ENCODE peak calls at places on chromosomes 2 and 18, in four cellular contexts. One of them, this sample, is unnamed.

GRCh38 chr18:58041633-58042032 is 2.4 kb upstream of the NEDD4L start:
- DNase-seq in fibroblast of pulmonary artery: no peak
- DNase-seq in breast epithelium: no peak
- DNase-seq in cardiac muscle cell: peak; percentile 24
- DNase-seq in this sample: no peak

GRCh38 chr18:28189400-28190239 is 12.7 kb upstream of the CDH2 start:
- DNase-seq in cardiac muscle cell: peak; percentile 88
- DNase-seq in breast epithelium: no peak
- DNase-seq in fibroblast of pulmonary artery: peak; percentile 87
- DNase-seq in this sample: peak; percentile 78

GRCh38 chr2:28678175-28678855 is 73.3 kb upstream of the PPP1CB start:
- DNase-seq in fibroblast of pulmonary artery: no peak
- DNase-seq in breast epithelium: peak; percentile 56
- DNase-seq in cardiac muscle cell: no peak
- DNase-seq in this sample: no peak

GRCh38 chr2:170202437-170202836 is 24.5 kb downstream of the MYO3B start:
- DNase-seq in cardiac muscle cell: no peak
- DNase-seq in fibroblast of pulmonary artery: no peak
- DNase-seq in breast epithelium: no peak
- DNase-seq in this sample: no peak

GRCh38 chr18:80196528-80197320 is 50.6 kb downstream of the PARD6G start:
- DNase-seq in cardiac muscle cell: peak; percentile 42
- DNase-seq in breast epithelium: no peak
- DNase-seq in fibroblast of pulmonary artery: peak; percentile 18
- DNase-seq in this sample: peak; percentile 75

GRCh38 chr2:229081411-229081810 is 189.7 kb downstream of the PID1 start:
- DNase-seq in cardiac muscle cell: no peak
- DNase-seq in breast epithelium: no peak
- DNase-seq in fibroblast of pulmonary artery: no peak
- DNase-seq in this sample: no peak

GRCh38 chr18:40197711-40198110 is 1757.3 kb upstream of the PIK3C3 start:
- DNase-seq in cardiac muscle cell: no peak
- DNase-seq in fibroblast of pulmonary artery: no peak
- DNase-seq in breast epithelium: no peak
- DNase-seq in this sample: no peak

GRCh38 chr2:198045227-198045626 is 240.8 kb downstream of the PLCL1 start:
- DNase-seq in breast epithelium: no peak
- DNase-seq in cardiac muscle cell: no peak
- DNase-seq in fibroblast of pulmonary artery: no peak
- DNase-seq in this sample: no peak

GRCh38 chr2:216236486-216236885 is 127.3 kb downstream of the XRCC5 start:
- DNase-seq in fibroblast of pulmonary artery: no peak
- DNase-seq in breast epithelium: no peak
- DNase-seq in cardiac muscle cell: no peak
- DNase-seq in this sample: no peak

GRCh38 chr2:151669585-151670081 is 64.6 kb downstream of the NEB start:
- DNase-seq in cardiac muscle cell: peak; percentile 12
- DNase-seq in fibroblast of pulmonary artery: peak; percentile 5
- DNase-seq in breast epithelium: no peak
- DNase-seq in this sample: peak; percentile 54

GRCh38 chr18:69996951-69997798 is 49.5 kb upstream of the CD226 start:
- DNase-seq in breast epithelium: no peak
- DNase-seq in fibroblast of pulmonary artery: no peak
- DNase-seq in cardiac muscle cell: no peak
- DNase-seq in this sample: no peak

GRCh38 chr18:25225152-25225551 is 126.8 kb downstream of the ZNF521 start:
- DNase-seq in cardiac muscle cell: no peak
- DNase-seq in breast epithelium: no peak
- DNase-seq in fibroblast of pulmonary artery: no peak
- DNase-seq in this sample: no peak

GRCh38 chr2:162118166-162119031 is 33.6 kb downstream of the GCG start:
- DNase-seq in cardiac muscle cell: peak; percentile 64
- DNase-seq in fibroblast of pulmonary artery: peak; percentile 60
- DNase-seq in breast epithelium: no peak
- DNase-seq in this sample: peak; percentile 90

GRCh38 chr18:34957864-34958259 is 83.4 kb upstream of the MAPRE2 start:
- DNase-seq in cardiac muscle cell: no peak
- DNase-seq in fibroblast of pulmonary artery: no peak
- DNase-seq in breast epithelium: no peak
- DNase-seq in this sample: no peak

GRCh38 chr2:227390468-227391256 is 2.9 kb upstream of the SCYGR1 start:
- DNase-seq in cardiac muscle cell: no peak
- DNase-seq in fibroblast of pulmonary artery: no peak
- DNase-seq in breast epithelium: no peak
- DNase-seq in this sample: no peak

GRCh38 chr2:108971661-108972566 is 17.1 kb downstream of the EDAR start:
- DNase-seq in fibroblast of pulmonary artery: no peak
- DNase-seq in cardiac muscle cell: no peak
- DNase-seq in breast epithelium: no peak
- DNase-seq in this sample: peak; percentile 88

GRCh38 chr2:43174368-43175186 is 51.8 kb downstream of the ZFP36L2 start:
- DNase-seq in fibroblast of pulmonary artery: no peak
- DNase-seq in cardiac muscle cell: peak; percentile 23
- DNase-seq in breast epithelium: no peak
- DNase-seq in this sample: no peak

GRCh38 chr2:221254281-221254680 is 317.8 kb downstream of the EPHA4 start:
- DNase-seq in breast epithelium: no peak
- DNase-seq in cardiac muscle cell: no peak
- DNase-seq in fibroblast of pulmonary artery: no peak
- DNase-seq in this sample: no peak

GRCh38 chr2:44753552-44754285 is 187.8 kb upstream of the SIX3 start:
- DNase-seq in fibroblast of pulmonary artery: no peak
- DNase-seq in breast epithelium: no peak
- DNase-seq in cardiac muscle cell: peak; percentile 46
- DNase-seq in this sample: no peak

GRCh38 chr2:7954223-7954622 is 727.6 kb upstream of the ID2 start:
- DNase-seq in fibroblast of pulmonary artery: no peak
- DNase-seq in breast epithelium: no peak
- DNase-seq in cardiac muscle cell: no peak
- DNase-seq in this sample: no peak
- H3K4me3 ChIP-seq in fibroblast of pulmonary artery: no peak overlapping the region
- H3K4me3 ChIP-seq in breast epithelium: no peak overlapping the region
- H3K4me3 ChIP-seq in cardiac muscle cell: no peak overlapping the region
- H3K4me3 ChIP-seq in this sample: no peak overlapping the region

DNA sequence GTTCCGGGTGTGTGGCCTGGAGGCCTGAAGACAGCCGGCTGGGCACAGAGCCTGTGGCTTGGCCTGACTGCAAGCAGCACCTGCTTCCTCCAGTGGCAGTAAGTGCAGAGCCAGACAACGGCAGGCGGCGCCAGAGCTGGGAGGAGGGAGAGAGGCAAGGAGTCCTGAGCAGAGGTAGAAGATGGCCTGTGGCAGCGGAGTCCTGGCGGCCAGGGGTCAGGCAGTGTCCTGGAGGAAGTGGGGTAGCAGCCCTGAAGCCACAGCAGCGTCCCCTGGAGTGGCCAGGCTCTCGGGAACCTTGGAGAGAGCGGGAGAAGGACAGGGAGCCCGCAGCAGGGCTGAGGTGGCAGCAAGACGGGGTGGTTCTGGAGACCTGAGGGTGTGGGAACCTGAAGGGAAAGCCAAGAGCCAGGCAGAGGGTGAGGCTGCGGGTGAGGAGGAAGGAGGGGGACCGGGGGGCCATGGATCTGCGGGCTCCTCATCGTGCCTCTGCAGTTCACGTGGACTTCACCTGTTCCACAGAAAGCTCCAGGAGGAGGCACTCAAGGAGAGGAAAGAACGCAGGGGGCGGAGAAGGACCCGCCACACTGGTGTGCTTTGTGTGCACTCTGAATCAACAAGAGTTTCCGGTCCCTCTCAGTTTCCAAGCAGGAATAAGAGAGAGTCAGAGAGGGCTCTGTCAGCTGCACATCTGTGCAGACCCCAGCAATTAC is 85.9 kb downstream of the USP40 start:
- DNase-seq in cardiac muscle cell: peak; percentile 24
- DNase-seq in fibroblast of pulmonary artery: no peak
- DNase-seq in breast epithelium: peak; percentile 86
- DNase-seq in this sample: peak; percentile 58
- TF ChIP-seq CTCF in cardiac muscle cell: no peak
- TF ChIP-seq CTCF in fibroblast of pulmonary artery: no peak
- TF ChIP-seq CTCF in breast epithelium: no peak
- TF ChIP-seq CTCF in this sample: peak; percentile 49

DNA sequence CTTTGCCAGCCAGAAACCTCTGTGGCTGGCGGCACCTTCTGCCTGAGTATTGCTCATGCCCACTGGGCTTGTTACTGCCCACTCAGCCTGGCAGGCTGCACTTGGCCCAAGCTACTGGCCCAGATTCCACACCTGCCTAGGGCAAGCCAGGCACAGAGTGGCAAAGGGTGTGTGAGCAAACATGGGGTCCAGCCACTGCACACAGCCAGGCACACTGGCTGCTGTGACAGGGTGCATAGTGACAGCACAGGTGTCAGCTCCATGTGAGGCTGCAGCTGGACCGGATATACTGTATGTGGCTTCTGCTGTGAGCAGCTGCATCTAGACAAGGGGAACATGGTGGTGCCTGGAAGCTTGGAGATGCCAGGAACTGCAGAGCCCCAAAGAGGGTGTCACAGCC is 113.9 kb downstream of the COPS8 start:
- DNase-seq in cardiac muscle cell: no peak
- DNase-seq in fibroblast of pulmonary artery: no peak
- DNase-seq in breast epithelium: no peak
- DNase-seq in this sample: no peak
- H3K4me3 ChIP-seq in cardiac muscle cell: no peak overlapping the region
- H3K4me3 ChIP-seq in fibroblast of pulmonary artery: no peak overlapping the region
- H3K4me3 ChIP-seq in breast epithelium: no peak overlapping the region
- H3K4me3 ChIP-seq in this sample: no peak overlapping the region

DNA sequence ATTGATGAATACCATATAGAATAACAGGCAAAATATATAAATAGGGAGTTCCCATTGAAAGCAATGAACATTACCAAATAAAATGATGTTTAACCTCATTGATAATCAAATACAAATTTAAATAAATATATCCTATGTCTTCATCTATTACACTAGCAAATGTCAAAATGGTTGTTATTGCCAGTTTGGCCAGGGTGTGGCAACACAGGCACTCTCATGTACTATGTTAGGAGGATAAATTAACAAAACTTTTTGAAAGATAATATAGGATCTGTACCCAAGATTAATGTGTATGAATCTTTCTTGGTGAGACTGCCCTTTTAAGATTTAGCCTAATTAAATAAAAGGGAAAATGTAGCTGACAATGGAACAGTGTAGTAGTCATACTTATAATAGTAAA is 659.3 kb downstream of the ERBB4 start:
- DNase-seq in fibroblast of pulmonary artery: peak; percentile 11
- DNase-seq in breast epithelium: no peak
- DNase-seq in cardiac muscle cell: peak; percentile 0
- DNase-seq in this sample: peak; percentile 31
- TF ChIP-seq CTCF in fibroblast of pulmonary artery: peak; percentile 17
- TF ChIP-seq CTCF in breast epithelium: no peak
- TF ChIP-seq CTCF in cardiac muscle cell: no peak
- TF ChIP-seq CTCF in this sample: peak; percentile 53

GRCh38 chr2:177165103-177165583 is 47.5 kb upstream of the HNRNPA3 start:
- DNase-seq in breast epithelium: no peak
- DNase-seq in cardiac muscle cell: peak; percentile 71
- DNase-seq in fibroblast of pulmonary artery: peak; percentile 66
- DNase-seq in this sample: no peak

GRCh38 chr2:177169810-177170514 is 42.6 kb upstream of the HNRNPA3 start:
- DNase-seq in breast epithelium: no peak
- DNase-seq in fibroblast of pulmonary artery: no peak
- DNase-seq in cardiac muscle cell: no peak
- DNase-seq in this sample: peak; percentile 100

GRCh38 chr2:177164584-177165052 is 48.0 kb upstream of the HNRNPA3 start:
- DNase-seq in cardiac muscle cell: peak; percentile 89
- DNase-seq in fibroblast of pulmonary artery: peak; percentile 83
- DNase-seq in breast epithelium: peak; percentile 77
- DNase-seq in this sample: peak; percentile 77

GRCh38 chr2:177164131-177164530 is 48.5 kb upstream of the HNRNPA3 start:
- DNase-seq in cardiac muscle cell: peak; percentile 10
- DNase-seq in fibroblast of pulmonary artery: no peak
- DNase-seq in breast epithelium: no peak
- DNase-seq in this sample: no peak

DNA sequence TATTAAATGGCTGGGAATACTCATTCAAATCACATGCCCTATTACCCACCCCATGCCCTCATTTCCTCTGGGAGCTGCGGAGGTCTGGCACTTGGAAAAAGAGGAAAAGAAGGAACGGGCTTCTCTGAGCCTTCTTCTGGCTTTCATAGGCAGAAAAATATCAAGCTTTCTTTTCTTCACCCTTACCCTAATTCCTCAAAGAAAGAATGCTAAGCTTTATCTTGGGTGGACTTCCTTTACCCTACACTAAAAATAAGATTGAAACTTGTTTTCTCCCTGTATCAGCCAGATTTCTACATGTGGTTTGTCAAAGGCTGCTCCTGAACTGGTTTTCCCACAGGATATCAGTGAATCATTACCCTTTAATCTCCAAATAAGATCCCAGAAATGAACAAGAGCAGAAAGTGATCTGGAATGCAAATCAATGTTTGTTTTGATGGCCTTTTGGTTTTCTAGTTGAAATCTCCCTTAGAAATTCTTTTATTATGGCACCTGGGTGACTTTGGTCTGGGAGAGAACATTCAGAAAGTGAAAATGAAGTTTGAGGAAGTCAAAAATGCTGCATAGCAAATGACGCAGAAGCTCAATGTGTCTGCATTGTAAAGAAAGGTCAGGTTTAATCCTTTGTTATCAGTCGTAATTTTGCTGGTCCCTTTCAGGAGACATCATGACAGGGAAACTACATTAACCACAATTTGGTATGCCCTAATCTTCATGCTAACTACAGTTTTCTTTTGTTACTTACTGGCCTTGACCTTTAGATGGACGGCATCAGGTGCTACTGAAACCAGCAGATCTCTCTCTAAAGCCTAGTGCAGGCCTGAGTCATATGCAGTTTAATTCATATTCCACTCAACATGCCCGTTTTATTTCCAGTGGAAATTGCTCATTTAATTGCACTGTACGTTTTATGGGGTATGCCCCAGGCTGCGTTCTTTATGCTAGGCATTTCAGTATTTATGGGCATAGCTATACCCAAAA is 46.6 kb upstream of the HNRNPA3 start:
- DNase-seq in fibroblast of pulmonary artery: peak; percentile 71
- DNase-seq in breast epithelium: no peak
- DNase-seq in cardiac muscle cell: peak; percentile 80
- DNase-seq in this sample: peak; percentile 55
- H3K4me3 ChIP-seq in fibroblast of pulmonary artery: peak overlapping the region; percentile 33
- H3K4me3 ChIP-seq in breast epithelium: peak overlapping the region; percentile 40
- H3K4me3 ChIP-seq in cardiac muscle cell: no peak overlapping the region
- H3K4me3 ChIP-seq in this sample: no peak overlapping the region

GRCh38 chr2:65071499-65072180 is 15.4 kb downstream of the CEP68 start:
- DNase-seq in breast epithelium: no peak
- DNase-seq in cardiac muscle cell: peak; percentile 32
- DNase-seq in fibroblast of pulmonary artery: peak; percentile 18
- DNase-seq in this sample: peak; percentile 70
- TF ChIP-seq CTCF in breast epithelium: no peak
- TF ChIP-seq CTCF in cardiac muscle cell: peak; percentile 40
- TF ChIP-seq CTCF in fibroblast of pulmonary artery: peak; percentile 38
- TF ChIP-seq CTCF in this sample: peak; percentile 36

GRCh38 chr2:129133692-129134641 is 815.3 kb upstream of the HS6ST1 start:
- DNase-seq in fibroblast of pulmonary artery: peak; percentile 16
- DNase-seq in breast epithelium: no peak
- DNase-seq in cardiac muscle cell: peak; percentile 23
- DNase-seq in this sample: no peak
- H3K4me3 ChIP-seq in fibroblast of pulmonary artery: no peak overlapping the region
- H3K4me3 ChIP-seq in breast epithelium: no peak overlapping the region
- H3K4me3 ChIP-seq in cardiac muscle cell: no peak overlapping the region
- H3K4me3 ChIP-seq in this sample: no peak overlapping the region

GRCh38 chr2:137775529-137775928 is 188.7 kb upstream of the HNMT start:
- DNase-seq in cardiac muscle cell: no peak
- DNase-seq in fibroblast of pulmonary artery: no peak
- DNase-seq in breast epithelium: no peak
- DNase-seq in this sample: no peak
- TF ChIP-seq CTCF in cardiac muscle cell: no peak
- TF ChIP-seq CTCF in fibroblast of pulmonary artery: no peak
- TF ChIP-seq CTCF in breast epithelium: no peak
- TF ChIP-seq CTCF in this sample: no peak

This sample was measured in epithelial cell of esophagus.